ENCODE peak calls at places on chromosomes 11 and 22, in ten cellular contexts. One of them, this sample, is unnamed.

GRCh38 chr11:34812905-34813576 is 103.1 kb downstream of the APIP start:
- DNase-seq in DMS153: no peak
- DNase-seq in ELF-1: no peak
- DNase-seq in HS-27A: no peak
- DNase-seq in HS-5: no peak
- DNase-seq in ureter: no peak
- DNase-seq in amygdala: no peak
- DNase-seq in effector memory CD4-positive, alpha-beta T cell: no peak
- DNase-seq in AG09309: no peak
- DNase-seq in activated CD8-positive, alpha-beta memory T cell treated with anti-CD3 and anti-CD28 coated beads, Interleukin-2, amount 50 U/mL, for 4 hours: no peak
- DNase-seq in this sample: no peak

GRCh38 chr22:48488611-48489456 is 1338.8 kb downstream of the BRD1 start:
- DNase-seq in DMS153: no peak
- DNase-seq in ELF-1: no peak
- DNase-seq in HS-27A: no peak
- DNase-seq in HS-5: no peak
- DNase-seq in ureter: no peak
- DNase-seq in amygdala: no peak
- DNase-seq in effector memory CD4-positive, alpha-beta T cell: no peak
- DNase-seq in AG09309: no peak
- DNase-seq in activated CD8-positive, alpha-beta memory T cell treated with anti-CD3 and anti-CD28 coated beads, Interleukin-2, amount 50 U/mL, for 4 hours: no peak
- DNase-seq in this sample: no peak

GRCh38 chr11:114172055-114172861 is 112.7 kb downstream of the ZBTB16 start:
- DNase-seq in DMS153: peak
- DNase-seq in ELF-1: no peak
- DNase-seq in HS-27A: no peak
- DNase-seq in HS-5: no peak
- DNase-seq in ureter: no peak
- DNase-seq in amygdala: no peak
- DNase-seq in effector memory CD4-positive, alpha-beta T cell: no peak
- DNase-seq in AG09309: no peak
- DNase-seq in activated CD8-positive, alpha-beta memory T cell treated with anti-CD3 and anti-CD28 coated beads, Interleukin-2, amount 50 U/mL, for 4 hours: no peak
- DNase-seq in this sample: no peak

GRCh38 chr22:25134028-25134427 is 65.6 kb upstream of the CRYBB3 start:
- DNase-seq in DMS153: peak
- DNase-seq in ELF-1: no peak
- DNase-seq in HS-27A: no peak
- DNase-seq in HS-5: no peak
- DNase-seq in ureter: no peak
- DNase-seq in amygdala: no peak
- DNase-seq in effector memory CD4-positive, alpha-beta T cell: no peak
- DNase-seq in AG09309: no peak
- DNase-seq in activated CD8-positive, alpha-beta memory T cell treated with anti-CD3 and anti-CD28 coated beads, Interleukin-2, amount 50 U/mL, for 4 hours: no peak
- DNase-seq in this sample: no peak

GRCh38 chr22:26486394-26486793 is 2.7 kb downstream of the SRRD start:
- DNase-seq in DMS153: no peak
- DNase-seq in ELF-1: no peak
- DNase-seq in HS-27A: no peak
- DNase-seq in HS-5: no peak
- DNase-seq in ureter: no peak
- DNase-seq in amygdala: no peak
- DNase-seq in effector memory CD4-positive, alpha-beta T cell: no peak
- DNase-seq in AG09309: no peak
- DNase-seq in activated CD8-positive, alpha-beta memory T cell treated with anti-CD3 and anti-CD28 coated beads, Interleukin-2, amount 50 U/mL, for 4 hours: no peak
- DNase-seq in this sample: no peak

GRCh38 chr22:46878549-46878948 is 116.1 kb downstream of the TBC1D22A start:
- DNase-seq in DMS153: no peak
- DNase-seq in ELF-1: no peak
- DNase-seq in HS-27A: no peak
- DNase-seq in HS-5: no peak
- DNase-seq in ureter: no peak
- DNase-seq in amygdala: no peak
- DNase-seq in effector memory CD4-positive, alpha-beta T cell: no peak
- DNase-seq in AG09309: no peak
- DNase-seq in activated CD8-positive, alpha-beta memory T cell treated with anti-CD3 and anti-CD28 coated beads, Interleukin-2, amount 50 U/mL, for 4 hours: no peak
- DNase-seq in this sample: peak

GRCh38 chr11:35235944-35236666 is 97.1 kb downstream of the CD44 start:
- DNase-seq in DMS153: no peak
- DNase-seq in ELF-1: no peak
- DNase-seq in HS-27A: no peak
- DNase-seq in HS-5: no peak
- DNase-seq in ureter: no peak
- DNase-seq in amygdala: no peak
- DNase-seq in effector memory CD4-positive, alpha-beta T cell: peak
- DNase-seq in AG09309: no peak
- DNase-seq in activated CD8-positive, alpha-beta memory T cell treated with anti-CD3 and anti-CD28 coated beads, Interleukin-2, amount 50 U/mL, for 4 hours: peak
- DNase-seq in this sample: no peak

GRCh38 chr22:42697542-42698013 is 23.1 kb downstream of the A4GALT start:
- DNase-seq in DMS153: no peak
- DNase-seq in ELF-1: peak
- DNase-seq in HS-27A: peak
- DNase-seq in HS-5: no peak
- DNase-seq in ureter: peak
- DNase-seq in amygdala: no peak
- DNase-seq in effector memory CD4-positive, alpha-beta T cell: no peak
- DNase-seq in AG09309: no peak
- DNase-seq in activated CD8-positive, alpha-beta memory T cell treated with anti-CD3 and anti-CD28 coated beads, Interleukin-2, amount 50 U/mL, for 4 hours: no peak
- DNase-seq in this sample: no peak

GRCh38 chr11:103624708-103625623 is 411.5 kb upstream of the DDI1 start:
- DNase-seq in DMS153: no peak
- DNase-seq in ELF-1: peak
- DNase-seq in HS-27A: peak
- DNase-seq in HS-5: peak
- DNase-seq in ureter: no peak
- DNase-seq in amygdala: no peak
- DNase-seq in effector memory CD4-positive, alpha-beta T cell: no peak
- DNase-seq in AG09309: peak
- DNase-seq in activated CD8-positive, alpha-beta memory T cell treated with anti-CD3 and anti-CD28 coated beads, Interleukin-2, amount 50 U/mL, for 4 hours: no peak
- DNase-seq in this sample: no peak

GRCh38 chr22:47213571-47214230 is 451.3 kb downstream of the TBC1D22A start:
- DNase-seq in DMS153: no peak
- DNase-seq in ELF-1: peak
- DNase-seq in HS-27A: no peak
- DNase-seq in HS-5: no peak
- DNase-seq in ureter: no peak
- DNase-seq in amygdala: no peak
- DNase-seq in effector memory CD4-positive, alpha-beta T cell: no peak
- DNase-seq in AG09309: no peak
- DNase-seq in activated CD8-positive, alpha-beta memory T cell treated with anti-CD3 and anti-CD28 coated beads, Interleukin-2, amount 50 U/mL, for 4 hours: peak
- DNase-seq in this sample: peak

GRCh38 chr11:46273511-46274205 is 3.8 kb upstream of the CREB3L1 start:
- DNase-seq in DMS153: peak
- DNase-seq in ELF-1: no peak
- DNase-seq in HS-27A: no peak
- DNase-seq in HS-5: no peak
- DNase-seq in ureter: peak
- DNase-seq in amygdala: no peak
- DNase-seq in effector memory CD4-positive, alpha-beta T cell: no peak
- DNase-seq in AG09309: no peak
- DNase-seq in activated CD8-positive, alpha-beta memory T cell treated with anti-CD3 and anti-CD28 coated beads, Interleukin-2, amount 50 U/mL, for 4 hours: no peak
- DNase-seq in this sample: no peak

GRCh38 chr11:12290477-12290922 is 86.9 kb upstream of the PARVA start:
- DNase-seq in DMS153: no peak
- DNase-seq in ELF-1: no peak
- DNase-seq in HS-27A: no peak
- DNase-seq in HS-5: no peak
- DNase-seq in ureter: no peak
- DNase-seq in amygdala: no peak
- DNase-seq in effector memory CD4-positive, alpha-beta T cell: no peak
- DNase-seq in AG09309: no peak
- DNase-seq in activated CD8-positive, alpha-beta memory T cell treated with anti-CD3 and anti-CD28 coated beads, Interleukin-2, amount 50 U/mL, for 4 hours: no peak
- DNase-seq in this sample: no peak

GRCh38 chr11:8365542-8365941 is 101.9 kb upstream of the LMO1 start:
- DNase-seq in DMS153: no peak
- DNase-seq in ELF-1: peak
- DNase-seq in HS-27A: no peak
- DNase-seq in HS-5: no peak
- DNase-seq in ureter: no peak
- DNase-seq in amygdala: no peak
- DNase-seq in effector memory CD4-positive, alpha-beta T cell: no peak
- DNase-seq in AG09309: no peak
- DNase-seq in activated CD8-positive, alpha-beta memory T cell treated with anti-CD3 and anti-CD28 coated beads, Interleukin-2, amount 50 U/mL, for 4 hours: no peak
- DNase-seq in this sample: no peak

GRCh38 chr11:7046474-7046873 is 26.2 kb downstream of the NLRP14 start:
- DNase-seq in DMS153: no peak
- DNase-seq in ELF-1: no peak
- DNase-seq in HS-27A: peak
- DNase-seq in HS-5: peak
- DNase-seq in ureter: no peak
- DNase-seq in amygdala: no peak
- DNase-seq in effector memory CD4-positive, alpha-beta T cell: no peak
- DNase-seq in AG09309: peak
- DNase-seq in activated CD8-positive, alpha-beta memory T cell treated with anti-CD3 and anti-CD28 coated beads, Interleukin-2, amount 50 U/mL, for 4 hours: no peak
- DNase-seq in this sample: no peak

GRCh38 chr11:30914143-30914762 is 328.1 kb upstream of the MPPED2 start:
- DNase-seq in DMS153: peak
- DNase-seq in ELF-1: peak
- DNase-seq in HS-27A: peak
- DNase-seq in HS-5: no peak
- DNase-seq in ureter: peak
- DNase-seq in amygdala: no peak
- DNase-seq in effector memory CD4-positive, alpha-beta T cell: no peak
- DNase-seq in AG09309: no peak
- DNase-seq in activated CD8-positive, alpha-beta memory T cell treated with anti-CD3 and anti-CD28 coated beads, Interleukin-2, amount 50 U/mL, for 4 hours: peak
- DNase-seq in this sample: no peak

GRCh38 chr11:116193321-116194114 is 579.3 kb downstream of the BUD13 start:
- DNase-seq in DMS153: peak
- DNase-seq in ELF-1: peak
- DNase-seq in HS-27A: no peak
- DNase-seq in HS-5: no peak
- DNase-seq in ureter: peak
- DNase-seq in amygdala: no peak
- DNase-seq in effector memory CD4-positive, alpha-beta T cell: no peak
- DNase-seq in AG09309: peak
- DNase-seq in activated CD8-positive, alpha-beta memory T cell treated with anti-CD3 and anti-CD28 coated beads, Interleukin-2, amount 50 U/mL, for 4 hours: no peak
- DNase-seq in this sample: no peak

GRCh38 chr22:50316114-50317065 is 8.9 kb upstream of the PLXNB2 start:
- DNase-seq in DMS153: no peak
- DNase-seq in ELF-1: no peak
- DNase-seq in HS-27A: no peak
- DNase-seq in HS-5: no peak
- DNase-seq in ureter: no peak
- DNase-seq in amygdala: no peak
- DNase-seq in effector memory CD4-positive, alpha-beta T cell: no peak
- DNase-seq in AG09309: no peak
- DNase-seq in activated CD8-positive, alpha-beta memory T cell treated with anti-CD3 and anti-CD28 coated beads, Interleukin-2, amount 50 U/mL, for 4 hours: no peak
- DNase-seq in this sample: no peak

GRCh38 chr11:62516736-62517371 is 29.8 kb downstream of the AHNAK start:
- DNase-seq in DMS153: no peak
- DNase-seq in ELF-1: no peak
- DNase-seq in HS-27A: no peak
- DNase-seq in HS-5: no peak
- DNase-seq in ureter: no peak
- DNase-seq in amygdala: no peak
- DNase-seq in effector memory CD4-positive, alpha-beta T cell: no peak
- DNase-seq in AG09309: no peak
- DNase-seq in activated CD8-positive, alpha-beta memory T cell treated with anti-CD3 and anti-CD28 coated beads, Interleukin-2, amount 50 U/mL, for 4 hours: no peak
- DNase-seq in this sample: no peak

GRCh38 chr11:13335319-13335718 is 57.7 kb downstream of the BMAL1 start:
- DNase-seq in DMS153: peak
- DNase-seq in ELF-1: peak
- DNase-seq in HS-27A: no peak
- DNase-seq in HS-5: no peak
- DNase-seq in ureter: peak
- DNase-seq in amygdala: no peak
- DNase-seq in effector memory CD4-positive, alpha-beta T cell: peak
- DNase-seq in AG09309: peak
- DNase-seq in activated CD8-positive, alpha-beta memory T cell treated with anti-CD3 and anti-CD28 coated beads, Interleukin-2, amount 50 U/mL, for 4 hours: peak
- DNase-seq in this sample: no peak

GRCh38 chr11:4090258-4090657 is 4.3 kb upstream of the RRM1 start:
- DNase-seq in DMS153: no peak
- DNase-seq in ELF-1: no peak
- DNase-seq in HS-27A: no peak
- DNase-seq in HS-5: no peak
- DNase-seq in ureter: no peak
- DNase-seq in amygdala: no peak
- DNase-seq in effector memory CD4-positive, alpha-beta T cell: peak
- DNase-seq in AG09309: no peak
- DNase-seq in activated CD8-positive, alpha-beta memory T cell treated with anti-CD3 and anti-CD28 coated beads, Interleukin-2, amount 50 U/mL, for 4 hours: no peak
- DNase-seq in this sample: no peak

GRCh38 chr11:16604784-16605439 is 133.5 kb upstream of the C11orf58 start:
- DNase-seq in DMS153: peak
- DNase-seq in ELF-1: peak
- DNase-seq in HS-27A: peak
- DNase-seq in HS-5: no peak
- DNase-seq in ureter: no peak
- DNase-seq in amygdala: no peak
- DNase-seq in effector memory CD4-positive, alpha-beta T cell: no peak
- DNase-seq in AG09309: no peak
- DNase-seq in activated CD8-positive, alpha-beta memory T cell treated with anti-CD3 and anti-CD28 coated beads, Interleukin-2, amount 50 U/mL, for 4 hours: no peak
- DNase-seq in this sample: no peak

GRCh38 chr11:115612331-115612730 is 108.1 kb upstream of the CADM1 start:
- DNase-seq in DMS153: no peak
- DNase-seq in ELF-1: peak
- DNase-seq in HS-27A: no peak
- DNase-seq in HS-5: no peak
- DNase-seq in ureter: no peak
- DNase-seq in amygdala: no peak
- DNase-seq in effector memory CD4-positive, alpha-beta T cell: no peak
- DNase-seq in AG09309: peak
- DNase-seq in activated CD8-positive, alpha-beta memory T cell treated with anti-CD3 and anti-CD28 coated beads, Interleukin-2, amount 50 U/mL, for 4 hours: no peak
- DNase-seq in this sample: no peak

GRCh38 chr22:44585559-44586121 is 87.6 kb upstream of the RTL6 start:
- DNase-seq in DMS153: no peak
- DNase-seq in ELF-1: no peak
- DNase-seq in HS-27A: no peak
- DNase-seq in HS-5: no peak
- DNase-seq in ureter: no peak
- DNase-seq in amygdala: no peak
- DNase-seq in effector memory CD4-positive, alpha-beta T cell: no peak
- DNase-seq in AG09309: no peak
- DNase-seq in activated CD8-positive, alpha-beta memory T cell treated with anti-CD3 and anti-CD28 coated beads, Interleukin-2, amount 50 U/mL, for 4 hours: peak
- DNase-seq in this sample: no peak

GRCh38 chr11:110176366-110177056 is 83.3 kb downstream of the ZC3H12C start:
- DNase-seq in DMS153: no peak
- DNase-seq in ELF-1: peak
- DNase-seq in HS-27A: no peak
- DNase-seq in HS-5: no peak
- DNase-seq in ureter: no peak
- DNase-seq in amygdala: no peak
- DNase-seq in effector memory CD4-positive, alpha-beta T cell: no peak
- DNase-seq in AG09309: no peak
- DNase-seq in activated CD8-positive, alpha-beta memory T cell treated with anti-CD3 and anti-CD28 coated beads, Interleukin-2, amount 50 U/mL, for 4 hours: no peak
- DNase-seq in this sample: no peak

GRCh38 chr22:39087881-39088687 is 9.0 kb upstream of the APOBEC3H start:
- DNase-seq in DMS153: no peak
- DNase-seq in ELF-1: peak
- DNase-seq in HS-27A: no peak
- DNase-seq in HS-5: no peak
- DNase-seq in ureter: no peak
- DNase-seq in amygdala: no peak
- DNase-seq in effector memory CD4-positive, alpha-beta T cell: no peak
- DNase-seq in AG09309: no peak
- DNase-seq in activated CD8-positive, alpha-beta memory T cell treated with anti-CD3 and anti-CD28 coated beads, Interleukin-2, amount 50 U/mL, for 4 hours: no peak
- DNase-seq in this sample: no peak

GRCh38 chr22:26847046-26847445 is 189.7 kb downstream of the MIAT start:
- DNase-seq in DMS153: no peak
- DNase-seq in ELF-1: no peak
- DNase-seq in HS-27A: no peak
- DNase-seq in HS-5: no peak
- DNase-seq in ureter: peak
- DNase-seq in amygdala: no peak
- DNase-seq in effector memory CD4-positive, alpha-beta T cell: no peak
- DNase-seq in AG09309: no peak
- DNase-seq in activated CD8-positive, alpha-beta memory T cell treated with anti-CD3 and anti-CD28 coated beads, Interleukin-2, amount 50 U/mL, for 4 hours: no peak
- DNase-seq in this sample: no peak

GRCh38 chr11:111185259-111185658 is 60.3 kb upstream of the POU2AF2 start:
- DNase-seq in DMS153: no peak
- DNase-seq in ELF-1: no peak
- DNase-seq in HS-27A: no peak
- DNase-seq in HS-5: no peak
- DNase-seq in ureter: no peak
- DNase-seq in amygdala: no peak
- DNase-seq in effector memory CD4-positive, alpha-beta T cell: no peak
- DNase-seq in AG09309: no peak
- DNase-seq in activated CD8-positive, alpha-beta memory T cell treated with anti-CD3 and anti-CD28 coated beads, Interleukin-2, amount 50 U/mL, for 4 hours: no peak
- DNase-seq in this sample: no peak

GRCh38 chr11:57214494-57214893 is 22.6 kb downstream of the APLNR start:
- DNase-seq in DMS153: no peak
- DNase-seq in ELF-1: peak
- DNase-seq in HS-27A: peak
- DNase-seq in HS-5: peak
- DNase-seq in ureter: no peak
- DNase-seq in amygdala: no peak
- DNase-seq in effector memory CD4-positive, alpha-beta T cell: no peak
- DNase-seq in AG09309: peak
- DNase-seq in activated CD8-positive, alpha-beta memory T cell treated with anti-CD3 and anti-CD28 coated beads, Interleukin-2, amount 50 U/mL, for 4 hours: no peak
- DNase-seq in this sample: no peak

This sample was measured in CMK.